ENCODE peak calls at places on chromosome 15, in nine cellular contexts. One of them, this sample, is unnamed.

GRCh38 chr15:73915085-73915484 is 11.2 kb upstream of the LOXL1 start:
- DNase-seq in GM23338: no peak
- DNase-seq in heart right ventricle: no peak
- DNase-seq in brain microvascular endothelial cell: no peak
- DNase-seq in cardiac fibroblast: no peak
- DNase-seq in upper lobe of right lung: no peak
- DNase-seq in OCI-LY7: no peak
- DNase-seq in AG09309: no peak
- DNase-seq in IMR-90: peak
- DNase-seq in this sample: no peak

GRCh38 chr15:98983333-98983732 is 24.3 kb downstream of the PGPEP1L start:
- DNase-seq in GM23338: no peak
- DNase-seq in heart right ventricle: peak
- DNase-seq in brain microvascular endothelial cell: peak
- DNase-seq in cardiac fibroblast: peak
- DNase-seq in upper lobe of right lung: no peak
- DNase-seq in OCI-LY7: no peak
- DNase-seq in AG09309: peak
- DNase-seq in IMR-90: peak
- DNase-seq in this sample: peak

GRCh38 chr15:66097151-66098018 is 156.2 kb downstream of the MEGF11 start:
- DNase-seq in GM23338: no peak
- DNase-seq in heart right ventricle: no peak
- DNase-seq in brain microvascular endothelial cell: no peak
- DNase-seq in cardiac fibroblast: no peak
- DNase-seq in upper lobe of right lung: no peak
- DNase-seq in OCI-LY7: no peak
- DNase-seq in AG09309: no peak
- DNase-seq in IMR-90: peak
- DNase-seq in this sample: no peak

GRCh38 chr15:40906947-40907802 is 12.9 kb downstream of the VPS18 start:
- DNase-seq in GM23338: no peak
- DNase-seq in heart right ventricle: peak
- DNase-seq in brain microvascular endothelial cell: no peak
- DNase-seq in cardiac fibroblast: no peak
- DNase-seq in upper lobe of right lung: peak
- DNase-seq in OCI-LY7: peak
- DNase-seq in AG09309: no peak
- DNase-seq in IMR-90: peak
- DNase-seq in this sample: no peak

GRCh38 chr15:65550681-65551098 is 20.4 kb downstream of the HACD3 start:
- DNase-seq in GM23338: peak
- DNase-seq in heart right ventricle: no peak
- DNase-seq in brain microvascular endothelial cell: peak
- DNase-seq in cardiac fibroblast: peak
- DNase-seq in upper lobe of right lung: no peak
- DNase-seq in OCI-LY7: no peak
- DNase-seq in AG09309: no peak
- DNase-seq in IMR-90: peak
- DNase-seq in this sample: peak

GRCh38 chr15:63715818-63716217 is 117.9 kb downstream of the HERC1 start:
- DNase-seq in GM23338: no peak
- DNase-seq in heart right ventricle: no peak
- DNase-seq in brain microvascular endothelial cell: no peak
- DNase-seq in cardiac fibroblast: peak
- DNase-seq in upper lobe of right lung: no peak
- DNase-seq in OCI-LY7: no peak
- DNase-seq in AG09309: no peak
- DNase-seq in IMR-90: no peak
- DNase-seq in this sample: no peak

GRCh38 chr15:98386594-98386993 is 261.7 kb upstream of the IGF1R start:
- DNase-seq in GM23338: no peak
- DNase-seq in heart right ventricle: no peak
- DNase-seq in brain microvascular endothelial cell: no peak
- DNase-seq in cardiac fibroblast: no peak
- DNase-seq in upper lobe of right lung: no peak
- DNase-seq in OCI-LY7: no peak
- DNase-seq in AG09309: no peak
- DNase-seq in IMR-90: no peak
- DNase-seq in this sample: no peak

GRCh38 chr15:65791335-65792129 is 561 bp downstream of the DENND4A start:
- DNase-seq in GM23338: peak
- DNase-seq in heart right ventricle: peak
- DNase-seq in brain microvascular endothelial cell: peak
- DNase-seq in cardiac fibroblast: peak
- DNase-seq in upper lobe of right lung: peak
- DNase-seq in OCI-LY7: peak
- DNase-seq in AG09309: no peak
- DNase-seq in IMR-90: no peak
- DNase-seq in this sample: peak

GRCh38 chr15:57146394-57147140 is 228.1 kb downstream of the TCF12 start:
- DNase-seq in GM23338: peak
- DNase-seq in heart right ventricle: peak
- DNase-seq in brain microvascular endothelial cell: peak
- DNase-seq in cardiac fibroblast: peak
- DNase-seq in upper lobe of right lung: no peak
- DNase-seq in OCI-LY7: peak
- DNase-seq in AG09309: peak
- DNase-seq in IMR-90: peak
- DNase-seq in this sample: peak

GRCh38 chr15:67251318-67251717 is 3.1 kb downstream of the AAGAB start:
- DNase-seq in GM23338: no peak
- DNase-seq in heart right ventricle: no peak
- DNase-seq in brain microvascular endothelial cell: no peak
- DNase-seq in cardiac fibroblast: no peak
- DNase-seq in upper lobe of right lung: no peak
- DNase-seq in OCI-LY7: no peak
- DNase-seq in AG09309: no peak
- DNase-seq in IMR-90: no peak
- DNase-seq in this sample: no peak

GRCh38 chr15:46312133-46312740 is 677.4 kb downstream of the SQOR start:
- DNase-seq in GM23338: peak
- DNase-seq in heart right ventricle: peak
- DNase-seq in brain microvascular endothelial cell: peak
- DNase-seq in cardiac fibroblast: peak
- DNase-seq in upper lobe of right lung: peak
- DNase-seq in OCI-LY7: peak
- DNase-seq in AG09309: no peak
- DNase-seq in IMR-90: peak
- DNase-seq in this sample: peak

GRCh38 chr15:45205192-45205591 is 17.4 kb upstream of the SHF start:
- DNase-seq in GM23338: peak
- DNase-seq in heart right ventricle: peak
- DNase-seq in brain microvascular endothelial cell: peak
- DNase-seq in cardiac fibroblast: peak
- DNase-seq in upper lobe of right lung: no peak
- DNase-seq in OCI-LY7: peak
- DNase-seq in AG09309: peak
- DNase-seq in IMR-90: peak
- DNase-seq in this sample: peak

GRCh38 chr15:27059610-27060202 is 88.7 kb downstream of the GABRG3 start:
- DNase-seq in GM23338: peak
- DNase-seq in heart right ventricle: peak
- DNase-seq in brain microvascular endothelial cell: peak
- DNase-seq in cardiac fibroblast: peak
- DNase-seq in upper lobe of right lung: no peak
- DNase-seq in OCI-LY7: peak
- DNase-seq in AG09309: no peak
- DNase-seq in IMR-90: peak
- DNase-seq in this sample: peak

GRCh38 chr15:33720952-33721351 is 247.3 kb upstream of the CHRM5 start:
- DNase-seq in GM23338: no peak
- DNase-seq in heart right ventricle: no peak
- DNase-seq in brain microvascular endothelial cell: peak
- DNase-seq in cardiac fibroblast: peak
- DNase-seq in upper lobe of right lung: no peak
- DNase-seq in OCI-LY7: no peak
- DNase-seq in AG09309: peak
- DNase-seq in IMR-90: peak
- DNase-seq in this sample: peak

GRCh38 chr15:27214032-27214431 is 243.1 kb downstream of the GABRG3 start:
- DNase-seq in GM23338: peak
- DNase-seq in heart right ventricle: no peak
- DNase-seq in brain microvascular endothelial cell: no peak
- DNase-seq in cardiac fibroblast: no peak
- DNase-seq in upper lobe of right lung: no peak
- DNase-seq in OCI-LY7: no peak
- DNase-seq in AG09309: no peak
- DNase-seq in IMR-90: no peak
- DNase-seq in this sample: no peak

GRCh38 chr15:65916664-65917406 is 47.5 kb downstream of the RAB11A start:
- DNase-seq in GM23338: peak
- DNase-seq in heart right ventricle: peak
- DNase-seq in brain microvascular endothelial cell: peak
- DNase-seq in cardiac fibroblast: peak
- DNase-seq in upper lobe of right lung: peak
- DNase-seq in OCI-LY7: peak
- DNase-seq in AG09309: peak
- DNase-seq in IMR-90: peak
- DNase-seq in this sample: peak

GRCh38 chr15:31266712-31267111 is 59.9 kb upstream of the KLF13 start:
- DNase-seq in GM23338: no peak
- DNase-seq in heart right ventricle: peak
- DNase-seq in brain microvascular endothelial cell: no peak
- DNase-seq in cardiac fibroblast: no peak
- DNase-seq in upper lobe of right lung: no peak
- DNase-seq in OCI-LY7: no peak
- DNase-seq in AG09309: no peak
- DNase-seq in IMR-90: no peak
- DNase-seq in this sample: no peak

GRCh38 chr15:67548532-67548852 is 6.0 kb downstream of the MAP2K5 start:
- DNase-seq in GM23338: no peak
- DNase-seq in heart right ventricle: no peak
- DNase-seq in brain microvascular endothelial cell: no peak
- DNase-seq in cardiac fibroblast: no peak
- DNase-seq in upper lobe of right lung: no peak
- DNase-seq in OCI-LY7: no peak
- DNase-seq in AG09309: no peak
- DNase-seq in IMR-90: no peak
- DNase-seq in this sample: no peak

GRCh38 chr15:41819455-41820050 is 8.3 kb upstream of the JMJD7 start:
- DNase-seq in GM23338: no peak
- DNase-seq in heart right ventricle: no peak
- DNase-seq in brain microvascular endothelial cell: no peak
- DNase-seq in cardiac fibroblast: no peak
- DNase-seq in upper lobe of right lung: no peak
- DNase-seq in OCI-LY7: no peak
- DNase-seq in AG09309: no peak
- DNase-seq in IMR-90: no peak
- DNase-seq in this sample: no peak

GRCh38 chr15:36988947-36989346 is 111.4 kb downstream of the MEIS2 start:
- DNase-seq in GM23338: no peak
- DNase-seq in heart right ventricle: no peak
- DNase-seq in brain microvascular endothelial cell: no peak
- DNase-seq in cardiac fibroblast: no peak
- DNase-seq in upper lobe of right lung: no peak
- DNase-seq in OCI-LY7: no peak
- DNase-seq in AG09309: no peak
- DNase-seq in IMR-90: peak
- DNase-seq in this sample: peak

GRCh38 chr15:88894819-88895767 is at the start of gene HAPLN3:
- DNase-seq in GM23338: peak
- DNase-seq in heart right ventricle: no peak
- DNase-seq in brain microvascular endothelial cell: peak
- DNase-seq in cardiac fibroblast: peak
- DNase-seq in upper lobe of right lung: no peak
- DNase-seq in OCI-LY7: no peak
- DNase-seq in AG09309: no peak
- DNase-seq in IMR-90: peak
- DNase-seq in this sample: no peak

GRCh38 chr15:63942486-63943365 is 103.6 kb downstream of the DAPK2 start:
- DNase-seq in GM23338: no peak
- DNase-seq in heart right ventricle: no peak
- DNase-seq in brain microvascular endothelial cell: no peak
- DNase-seq in cardiac fibroblast: no peak
- DNase-seq in upper lobe of right lung: no peak
- DNase-seq in OCI-LY7: peak
- DNase-seq in AG09309: no peak
- DNase-seq in IMR-90: no peak
- DNase-seq in this sample: no peak

GRCh38 chr15:59997070-59997701 is 6.9 kb upstream of the FOXB1 start:
- DNase-seq in GM23338: peak
- DNase-seq in heart right ventricle: no peak
- DNase-seq in brain microvascular endothelial cell: no peak
- DNase-seq in cardiac fibroblast: no peak
- DNase-seq in upper lobe of right lung: no peak
- DNase-seq in OCI-LY7: no peak
- DNase-seq in AG09309: no peak
- DNase-seq in IMR-90: no peak
- DNase-seq in this sample: no peak
- TF ChIP-seq CTCF in GM23338: peak
- TF ChIP-seq CTCF in heart right ventricle: no peak
- TF ChIP-seq CTCF in brain microvascular endothelial cell: no peak
- TF ChIP-seq CTCF in cardiac fibroblast: no peak
- TF ChIP-seq CTCF in upper lobe of right lung: no peak
- TF ChIP-seq CTCF in OCI-LY7: no peak
- TF ChIP-seq CTCF in AG09309: no peak
- TF ChIP-seq CTCF in IMR-90: no peak
- TF ChIP-seq CTCF in this sample: no peak

GRCh38 chr15:39468341-39468740 is 112.5 kb upstream of the THBS1 start:
- DNase-seq in GM23338: no peak
- DNase-seq in heart right ventricle: no peak
- DNase-seq in brain microvascular endothelial cell: no peak
- DNase-seq in cardiac fibroblast: no peak
- DNase-seq in upper lobe of right lung: no peak
- DNase-seq in OCI-LY7: no peak
- DNase-seq in AG09309: no peak
- DNase-seq in IMR-90: no peak
- DNase-seq in this sample: no peak
- H3K4me3 ChIP-seq in GM23338: no peak
- H3K4me3 ChIP-seq in heart right ventricle: no peak
- H3K4me3 ChIP-seq in brain microvascular endothelial cell: no peak
- H3K4me3 ChIP-seq in cardiac fibroblast: no peak
- H3K4me3 ChIP-seq in upper lobe of right lung: no peak
- H3K4me3 ChIP-seq in OCI-LY7: no peak
- H3K4me3 ChIP-seq in AG09309: no peak
- H3K4me3 ChIP-seq in IMR-90: no peak
- H3K4me3 ChIP-seq in this sample: no peak

DNA sequence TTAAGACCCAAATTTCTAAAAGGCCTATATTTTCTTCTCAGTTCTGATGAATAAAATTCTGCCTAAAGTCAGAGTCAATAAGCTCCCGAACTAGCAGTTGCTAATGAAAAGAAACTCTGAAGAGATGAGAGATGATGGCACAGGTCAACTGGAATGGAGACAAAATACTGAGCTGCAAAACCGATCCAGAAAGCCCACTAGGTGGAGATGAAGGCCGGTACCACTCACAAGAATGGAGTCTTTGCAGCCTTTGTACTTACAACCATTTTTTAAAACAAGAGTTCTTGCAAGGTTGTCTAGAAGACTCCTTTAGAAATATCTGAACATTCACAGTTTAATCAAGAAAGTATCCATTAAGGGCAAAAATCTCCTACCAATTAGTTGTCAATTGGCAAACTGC is 119.9 kb upstream of the TJP1 start:
- DNase-seq in GM23338: peak
- DNase-seq in heart right ventricle: no peak
- DNase-seq in brain microvascular endothelial cell: peak
- DNase-seq in cardiac fibroblast: no peak
- DNase-seq in upper lobe of right lung: no peak
- DNase-seq in OCI-LY7: no peak
- DNase-seq in AG09309: no peak
- DNase-seq in IMR-90: no peak
- DNase-seq in this sample: peak
- TF ChIP-seq CTCF in GM23338: peak
- TF ChIP-seq CTCF in heart right ventricle: peak
- TF ChIP-seq CTCF in brain microvascular endothelial cell: peak
- TF ChIP-seq CTCF in cardiac fibroblast: peak
- TF ChIP-seq CTCF in upper lobe of right lung: peak
- TF ChIP-seq CTCF in OCI-LY7: peak
- TF ChIP-seq CTCF in AG09309: peak
- TF ChIP-seq CTCF in IMR-90: peak
- TF ChIP-seq CTCF in this sample: peak

GRCh38 chr15:32717290-32718081 is at the start of gene GREM1:
- DNase-seq in GM23338: peak
- DNase-seq in heart right ventricle: no peak
- DNase-seq in brain microvascular endothelial cell: peak
- DNase-seq in cardiac fibroblast: peak
- DNase-seq in upper lobe of right lung: no peak
- DNase-seq in OCI-LY7: no peak
- DNase-seq in AG09309: no peak
- DNase-seq in IMR-90: peak
- DNase-seq in this sample: peak
- H3K4me3 ChIP-seq in GM23338: peak
- H3K4me3 ChIP-seq in heart right ventricle: peak
- H3K4me3 ChIP-seq in brain microvascular endothelial cell: peak
- H3K4me3 ChIP-seq in cardiac fibroblast: peak
- H3K4me3 ChIP-seq in upper lobe of right lung: peak
- H3K4me3 ChIP-seq in OCI-LY7: no peak
- H3K4me3 ChIP-seq in AG09309: peak
- H3K4me3 ChIP-seq in IMR-90: peak
- H3K4me3 ChIP-seq in this sample: peak

This sample was measured in fibroblast of the aortic adventitia.